ENCODE peak calls at places on chromosome 5, in four cellular contexts. One of them, this sample, is unnamed.

GRCh38 chr5:173099461-173099860 is 43.3 kb downstream of the CREBRF start:
- DNase-seq in WTC11: no peak
- DNase-seq in A549: no peak
- DNase-seq in K562: no peak
- DNase-seq in this sample: no peak

GRCh38 chr5:135008556-135008955 is 25.5 kb downstream of the PITX1 start:
- DNase-seq in WTC11: no peak
- DNase-seq in A549: no peak
- DNase-seq in K562: no peak
- DNase-seq in this sample: no peak

GRCh38 chr5:93874080-93874479 is 132.7 kb upstream of the POU5F2 start:
- DNase-seq in WTC11: no peak
- DNase-seq in A549: no peak
- DNase-seq in K562: no peak
- DNase-seq in this sample: no peak

GRCh38 chr5:147175516-147176097 is 59.2 kb upstream of the STK32A start:
- DNase-seq in WTC11: no peak
- DNase-seq in A549: no peak
- DNase-seq in K562: no peak
- DNase-seq in this sample: peak; percentile 86

GRCh38 chr5:53369681-53370080 is 110.7 kb upstream of the FST start:
- DNase-seq in WTC11: no peak
- DNase-seq in A549: no peak
- DNase-seq in K562: no peak
- DNase-seq in this sample: no peak

GRCh38 chr5:55680353-55680752 is 31.8 kb downstream of the SLC38A9 start:
- DNase-seq in WTC11: no peak
- DNase-seq in A549: no peak
- DNase-seq in K562: peak; percentile 8
- DNase-seq in this sample: no peak

GRCh38 chr5:65142511-65143011 is 339.2 kb downstream of the ADAMTS6 start:
- DNase-seq in WTC11: no peak
- DNase-seq in A549: peak; percentile 11
- DNase-seq in K562: no peak
- DNase-seq in this sample: no peak

GRCh38 chr5:15367501-15367900 is 132.5 kb upstream of the FBXL7 start:
- DNase-seq in WTC11: no peak
- DNase-seq in A549: no peak
- DNase-seq in K562: no peak
- DNase-seq in this sample: no peak

GRCh38 chr5:175813943-175814630 is 57.3 kb upstream of the CPLX2 start:
- DNase-seq in WTC11: no peak
- DNase-seq in A549: no peak
- DNase-seq in K562: no peak
- DNase-seq in this sample: no peak

GRCh38 chr5:166992874-166993722 is 1298.3 kb upstream of the WWC1 start:
- DNase-seq in WTC11: no peak
- DNase-seq in A549: no peak
- DNase-seq in K562: no peak
- DNase-seq in this sample: no peak

GRCh38 chr5:150625831-150626746 is 14.4 kb upstream of the SYNPO start:
- DNase-seq in WTC11: no peak
- DNase-seq in A549: no peak
- DNase-seq in K562: no peak
- DNase-seq in this sample: no peak

GRCh38 chr5:105587963-105588662 is 2025.5 kb upstream of the NUDT12 start:
- DNase-seq in WTC11: no peak
- DNase-seq in A549: peak; percentile 25
- DNase-seq in K562: peak; percentile 60
- DNase-seq in this sample: no peak

DNA sequence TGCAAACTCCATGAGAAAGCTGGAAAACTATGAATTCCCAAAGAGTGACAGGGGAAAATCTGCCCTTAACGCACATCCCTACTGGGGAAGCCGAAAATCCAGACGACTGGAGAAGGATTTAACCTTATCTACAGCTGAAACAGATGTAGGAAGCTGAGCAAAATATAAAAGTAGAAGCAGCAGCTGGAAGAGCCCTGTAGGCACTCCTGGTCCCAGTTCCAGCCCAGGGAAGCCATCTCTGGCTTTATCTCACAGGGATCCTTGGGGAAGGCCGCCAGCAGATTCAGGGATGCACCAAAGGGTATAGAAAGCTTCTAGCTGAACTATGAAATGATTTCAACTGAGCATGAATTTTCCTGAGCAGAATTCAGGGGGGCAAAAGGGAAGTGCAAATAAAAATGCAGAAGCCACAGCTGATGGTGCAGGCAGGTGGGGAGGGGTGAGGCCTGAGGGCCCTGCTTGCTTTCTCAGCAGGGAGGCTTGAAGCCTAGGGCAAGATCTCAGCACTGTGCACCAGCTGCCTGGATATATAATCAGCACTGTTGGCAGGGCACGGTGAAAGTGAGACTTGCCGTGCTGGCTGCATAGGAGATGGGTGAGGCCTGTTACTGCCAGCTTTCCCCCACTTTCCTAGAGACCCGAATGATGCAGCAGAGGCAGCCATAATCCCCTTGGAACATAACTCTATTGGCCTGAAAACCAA is 2019.5 kb upstream of the NUDT12 start:
- DNase-seq in WTC11: no peak
- DNase-seq in A549: no peak
- DNase-seq in K562: no peak
- DNase-seq in this sample: no peak
- TF ChIP-seq HMGXB4 in WTC11: no peak
- TF ChIP-seq HMGXB4 in A549: no peak
- TF ChIP-seq HMGXB4 in K562: no peak
- TF ChIP-seq HMGXB4 in this sample: no peak

GRCh38 chr5:153866176-153866575 is 172.5 kb downstream of the FAM114A2 start:
- DNase-seq in WTC11: no peak
- DNase-seq in A549: no peak
- DNase-seq in K562: no peak
- DNase-seq in this sample: no peak
- TF ChIP-seq HMGXB4 in WTC11: no peak
- TF ChIP-seq HMGXB4 in A549: no peak
- TF ChIP-seq HMGXB4 in K562: no peak
- TF ChIP-seq HMGXB4 in this sample: no peak

GRCh38 chr5:139148306-139148705 is 49.9 kb downstream of the SIL1 start:
- DNase-seq in WTC11: no peak
- DNase-seq in A549: no peak
- DNase-seq in K562: no peak
- DNase-seq in this sample: no peak

GRCh38 chr5:139150359-139150999 is 47.7 kb downstream of the SIL1 start:
- DNase-seq in WTC11: no peak
- DNase-seq in A549: no peak
- DNase-seq in K562: peak; percentile 14
- DNase-seq in this sample: no peak

GRCh38 chr5:139148986-139149385 is 49.2 kb downstream of the SIL1 start:
- DNase-seq in WTC11: no peak
- DNase-seq in A549: no peak
- DNase-seq in K562: no peak
- DNase-seq in this sample: no peak

GRCh38 chr5:139147743-139148079 is 50.5 kb downstream of the SIL1 start:
- DNase-seq in WTC11: no peak
- DNase-seq in A549: no peak
- DNase-seq in K562: no peak
- DNase-seq in this sample: no peak

GRCh38 chr5:139149477-139150199 is 48.5 kb downstream of the SIL1 start:
- DNase-seq in WTC11: no peak
- DNase-seq in A549: no peak
- DNase-seq in K562: peak; percentile 73
- DNase-seq in this sample: no peak
- TF ChIP-seq HMGXB4 in WTC11: no peak
- TF ChIP-seq HMGXB4 in A549: no peak
- TF ChIP-seq HMGXB4 in K562: no peak
- TF ChIP-seq HMGXB4 in this sample: no peak

DNA sequence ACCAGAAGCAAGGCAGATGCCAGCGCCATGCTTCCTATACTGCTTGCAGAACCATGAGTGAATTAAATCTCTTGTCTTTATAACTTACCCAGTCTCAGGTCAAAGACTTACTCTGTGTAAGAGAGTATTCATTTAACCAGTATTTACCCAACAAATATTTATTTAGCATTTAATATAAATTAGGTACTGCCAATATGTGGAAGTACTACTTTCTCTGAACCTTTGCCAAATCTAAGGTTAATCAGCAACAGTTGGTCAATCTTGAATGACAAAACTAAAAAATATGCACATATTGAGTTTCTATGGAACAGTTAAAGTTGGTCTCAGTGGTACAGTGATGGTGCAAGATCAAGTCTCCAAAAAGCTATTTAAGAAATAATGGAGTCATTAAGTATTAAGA is 155.9 kb upstream of the CCNG1 start:
- DNase-seq in WTC11: no peak
- DNase-seq in A549: no peak
- DNase-seq in K562: no peak
- DNase-seq in this sample: no peak
- TF ChIP-seq HMGXB4 in WTC11: no peak
- TF ChIP-seq HMGXB4 in A549: no peak
- TF ChIP-seq HMGXB4 in K562: no peak
- TF ChIP-seq HMGXB4 in this sample: no peak

DNA sequence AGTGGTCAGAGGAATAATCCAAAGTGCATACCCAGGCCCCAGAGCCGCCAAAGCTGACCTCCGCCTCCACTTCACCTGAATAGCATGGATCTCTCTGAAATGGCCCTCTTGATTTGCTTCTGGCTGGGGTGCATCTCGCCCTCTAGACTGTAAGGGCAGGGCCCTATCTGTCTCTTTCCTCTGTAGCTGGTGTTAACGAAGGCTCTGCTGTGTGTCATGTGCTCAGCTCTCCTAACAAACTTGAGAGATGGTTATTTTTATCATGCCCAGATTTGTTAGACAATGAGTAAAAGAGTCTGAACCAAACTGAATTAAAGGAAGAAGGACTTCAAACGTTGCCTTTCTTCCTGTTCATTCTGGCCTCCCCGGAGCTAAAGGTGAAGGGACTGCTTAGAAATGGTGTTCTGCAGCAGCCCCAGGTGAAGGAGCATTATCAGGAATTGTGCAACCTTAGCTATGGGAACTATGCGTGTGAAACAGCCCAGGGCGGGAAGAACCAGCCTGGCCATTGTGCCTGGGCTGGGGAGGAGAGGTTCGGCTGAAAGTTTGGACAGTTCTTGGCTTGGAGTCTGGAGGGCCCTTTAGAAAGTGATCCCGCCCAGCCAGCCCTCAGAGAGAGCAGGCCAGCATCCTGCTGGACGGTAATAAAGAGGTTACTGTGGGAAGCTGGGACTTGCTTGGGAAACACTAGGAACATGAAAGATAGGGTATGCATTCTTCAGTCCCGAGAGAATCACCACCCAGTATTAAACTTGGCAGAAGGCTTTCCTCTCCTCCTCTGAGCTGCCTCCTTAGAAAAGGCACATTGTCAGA is 73.5 kb downstream of the WWC1 start:
- DNase-seq in WTC11: peak; percentile 42
- DNase-seq in A549: no peak
- DNase-seq in K562: no peak
- DNase-seq in this sample: peak; percentile 35
- TF ChIP-seq HMGXB4 in WTC11: no peak
- TF ChIP-seq HMGXB4 in A549: no peak
- TF ChIP-seq HMGXB4 in K562: no peak
- TF ChIP-seq HMGXB4 in this sample: no peak